ENCODE peak calls at places on chromosome 3, in five cellular contexts. T, O, U, W and N are unnamed samples.
A peak's percentile ranks its signal among the peaks of the same experiment; 100 is the strongest.

GRCh38 chr3:87503901-87504498 is 227.6 kb upstream of the POU1F1 start:
- DNase-seq in T (peak; percentile 89), O (peak; percentile 75), U (peak; percentile 80), W (peak; percentile 36), N (peak; percentile 31)

GRCh38 chr3:4340411-4341335 is 37.5 kb downstream of the SETMAR start:
- DNase-seq in T (no peak), O (no peak), U (no peak), W (no peak), N (no peak)

GRCh38 chr3:48137425-48137999 is 50.7 kb downstream of the CDC25A start:
- DNase-seq in T (no peak), O (no peak), U (no peak), W (no peak), N (no peak)

GRCh38 chr3:179961081-179962078 is 75.4 kb downstream of the PEX5L start:
- DNase-seq in T (no peak), O (no peak), U (no peak), W (no peak), N (no peak)

GRCh38 chr3:44862221-44862637 is 517 bp downstream of the TMEM42 start:
- DNase-seq in T (no peak), O (no peak), U (peak; percentile 42), W (peak; percentile 19), N (no peak)

GRCh38 chr3:128073807-128074206 is 21.6 kb downstream of the SEC61A1 start:
- DNase-seq in T (no peak), O (no peak), U (no peak), W (no peak), N (no peak)

GRCh38 chr3:151777880-151778279 is 36.0 kb upstream of the AADAC start:
- DNase-seq in T (no peak), O (no peak), U (no peak), W (no peak), N (no peak)

GRCh38 chr3:28916713-28917499 is 364.0 kb upstream of the RBMS3 start:
- DNase-seq in T (peak; percentile 85), O (peak; percentile 48), U (peak; percentile 89), W (peak; percentile 65), N (peak; percentile 52)

GRCh38 chr3:22704571-22705354 is 498.4 kb upstream of the UBE2E2 start:
- DNase-seq in T (no peak), O (peak; percentile 32), U (no peak), W (no peak), N (no peak)

GRCh38 chr3:153595186-153595815 is 433.3 kb downstream of the RAP2B start:
- DNase-seq in T (peak; percentile 65), O (peak; percentile 36), U (peak; percentile 65), W (peak; percentile 50), N (no peak)

GRCh38 chr3:153166206-153166605 is 4.2 kb downstream of the RAP2B start:
- DNase-seq in T (no peak), O (no peak), U (peak; percentile 35), W (peak; percentile 33), N (no peak)

GRCh38 chr3:58051196-58051595 is 43.0 kb downstream of the FLNB start:
- DNase-seq in T (no peak), O (no peak), U (peak; percentile 82), W (peak; percentile 87), N (no peak)

GRCh38 chr3:135762188-135762853 is 203.2 kb upstream of the PPP2R3A start:
- DNase-seq in T (no peak), O (peak; percentile 33), U (no peak), W (no peak), N (no peak)

GRCh38 chr3:150335631-150336030 is 72.5 kb upstream of the TSC22D2 start:
- DNase-seq in T (no peak), O (no peak), U (peak; percentile 54), W (no peak), N (no peak)

GRCh38 chr3:71060536-71060935 is 523.0 kb downstream of the FOXP1 start:
- DNase-seq in T (no peak), O (no peak), U (no peak), W (no peak), N (no peak)

GRCh38 chr3:108100906-108101305 is 10.1 kb upstream of the CD47 start:
- DNase-seq in T (no peak), O (no peak), U (no peak), W (no peak), N (no peak)

GRCh38 chr3:194884649-194885315 is 199.1 kb downstream of the FAM43A start:
- DNase-seq in T (peak; percentile 39), O (no peak), U (no peak), W (no peak), N (no peak)

GRCh38 chr3:108241146-108241545 is 18.9 kb upstream of the IFT57 start:
- DNase-seq in T (no peak), O (no peak), U (no peak), W (no peak), N (no peak)

GRCh38 chr3:54538346-54538745 is 389.5 kb downstream of the LRTM1 start:
- DNase-seq in T (peak; percentile 32), O (peak; percentile 51), U (no peak), W (no peak), N (peak; percentile 26)

GRCh38 chr3:157134620-157135191 is 25.2 kb downstream of the CCNL1 start:
- DNase-seq in T (no peak), O (no peak), U (peak; percentile 60), W (no peak), N (no peak)

GRCh38 chr3:46935168-46935858 is 41.2 kb downstream of the CCDC12 start:
- DNase-seq in T (peak; percentile 75), O (peak; percentile 59), U (peak; percentile 95), W (peak; percentile 96), N (peak; percentile 22)

GRCh38 chr3:78048698-78049097 is 1008.8 kb downstream of the ROBO2 start:
- DNase-seq in T (no peak), O (no peak), U (no peak), W (no peak), N (no peak)

GRCh38 chr3:133672461-133672860 is 10.7 kb upstream of the TOPBP1 start:
- DNase-seq in T (no peak), O (no peak), U (no peak), W (no peak), N (no peak)

GRCh38 chr3:178455966-178456365 is 80.3 kb upstream of the KCNMB2 start:
- DNase-seq in T (peak; percentile 59), O (no peak), U (no peak), W (no peak), N (no peak)
- TF ChIP-seq CTCF in T (no peak), O (no peak), U (no peak), W (no peak), N (no peak)

GRCh38 chr3:10855871-10856662 is 40.0 kb downstream of the SLC6A11 start:
- DNase-seq in T (no peak), O (peak; percentile 44), U (no peak), W (no peak), N (peak; percentile 24)
- TF ChIP-seq CTCF in T (peak; percentile 35), O (peak; percentile 66), U (peak; percentile 30), W (peak; percentile 10), N (peak; percentile 47)

GRCh38 chr3:7683431-7683830 is 818.2 kb upstream of the LMCD1 start:
- DNase-seq in T (no peak), O (no peak), U (no peak), W (no peak), N (no peak)
- TF ChIP-seq CTCF in T (no peak), O (no peak), U (no peak), W (no peak), N (no peak)

GRCh38 chr3:141302364-141303141 is 65.8 kb upstream of the ZBTB38 start:
- DNase-seq in T (no peak), O (no peak), U (peak; percentile 64), W (peak; percentile 75), N (no peak)
- TF ChIP-seq CTCF in T (no peak), O (no peak), U (peak; percentile 21), W (peak; percentile 42), N (no peak)

GRCh38 chr3:43373588-43373935 is 87.2 kb downstream of the SNRK start:
- DNase-seq in T (no peak), O (no peak), U (peak; percentile 29), W (peak; percentile 42), N (no peak)

GRCh38 chr3:43379343-43379742 is 93.0 kb downstream of the SNRK start:
- DNase-seq in T (no peak), O (no peak), U (peak; percentile 90), W (peak; percentile 82), N (no peak)

GRCh38 chr3:43372809-43373587 is 86.7 kb downstream of the SNRK start:
- DNase-seq in T (no peak), O (peak; percentile 38), U (peak; percentile 30), W (no peak), N (no peak)

GRCh38 chr3:43378066-43378935 is 92.0 kb downstream of the SNRK start:
- DNase-seq in T (peak; percentile 23), O (peak; percentile 48), U (peak; percentile 47), W (peak; percentile 38), N (no peak)
- TF ChIP-seq CTCF in T (peak; percentile 54), O (peak; percentile 64), U (peak; percentile 75), W (peak; percentile 43), N (peak; percentile 76)

DNA sequence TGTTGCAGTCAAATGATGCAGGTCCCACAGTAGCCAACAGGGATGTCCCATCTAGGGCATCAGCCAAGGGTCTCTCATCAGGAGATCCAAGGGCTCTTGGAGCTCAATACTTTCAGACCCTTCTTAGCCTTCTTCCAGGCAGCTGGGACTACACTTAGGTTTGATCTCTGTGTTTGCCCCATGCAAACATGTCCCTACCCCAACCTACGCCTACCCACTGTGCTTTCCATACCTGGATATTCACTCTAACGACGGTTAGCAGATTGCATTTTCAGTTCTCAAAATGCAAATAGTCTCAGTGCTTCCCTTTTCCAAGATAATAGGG is 837 bp upstream of the CEP70 start:
- DNase-seq in T (no peak), O (no peak), U (no peak), W (no peak), N (no peak)
- TF ChIP-seq CTCF in T (no peak), O (no peak), U (no peak), W (no peak), N (no peak)

DNA sequence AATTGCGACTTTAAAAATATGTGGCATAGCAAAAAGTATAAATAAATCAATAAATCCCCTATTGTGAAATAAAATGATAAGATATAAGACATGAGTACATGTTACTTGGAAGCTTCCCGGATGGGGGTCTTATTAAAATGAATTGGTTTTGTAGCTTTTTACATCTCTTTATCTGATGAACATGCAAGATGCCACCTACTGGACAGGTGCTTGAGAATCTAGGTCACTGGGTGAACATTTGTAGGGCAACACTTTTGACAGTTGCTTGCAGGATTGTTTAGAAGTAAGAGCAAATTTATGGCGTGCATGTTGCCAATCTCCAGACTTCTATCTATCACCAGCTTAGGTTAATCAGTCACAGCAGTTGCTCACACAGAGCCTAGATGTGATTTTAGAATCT is 362.7 kb upstream of the SUCLG2 start:
- DNase-seq in T (no peak), O (no peak), U (no peak), W (no peak), N (no peak)
- TF ChIP-seq CTCF in T (no peak), O (peak; percentile 25), U (peak; percentile 4), W (no peak), N (no peak)

GRCh38 chr3:155548194-155548593 is 196.7 kb downstream of the PLCH1 start:
- DNase-seq in T (no peak), O (no peak), U (no peak), W (no peak), N (no peak)
- TF ChIP-seq CTCF in T (no peak), O (no peak), U (no peak), W (no peak), N (no peak)